ENCODE peak calls at places on chromosome 9, in five cellular contexts. Z is A549, A is IMR-90, I is Caco-2, V is AG04449. W is an unnamed sample.
A peak's percentile ranks its signal among the peaks of the same experiment; 100 is the strongest.

GRCh38 chr9:79623799-79624721 is 52.3 kb downstream of the TLE4 start:
- DNase-seq in I (peak; percentile 23), V (no peak), Z (peak; percentile 49), A (no peak), W (peak; percentile 17)

GRCh38 chr9:37859043-37859442 is 44.9 kb downstream of the SLC25A51 start:
- DNase-seq in Z (peak; percentile 25), V (no peak), I (no peak), A (peak; percentile 33), W (peak; percentile 28)

GRCh38 chr9:81619353-81620008 is 69.9 kb downstream of the TLE1 start:
- DNase-seq in I (no peak), V (peak; percentile 67), A (peak; percentile 98), Z (no peak), W (peak; percentile 87)

GRCh38 chr9:68653141-68653595 is 51.9 kb upstream of the PIP5K1B start:
- DNase-seq in Z (no peak), A (no peak), I (no peak), V (no peak), W (no peak)

GRCh38 chr9:72276429-72276828 is 88.6 kb downstream of the ZFAND5 start:
- DNase-seq in I (no peak), A (no peak), V (no peak), Z (no peak), W (no peak)

GRCh38 chr9:6417186-6417585 is 4.2 kb downstream of the UHRF2 start:
- DNase-seq in I (no peak), V (no peak), A (peak; percentile 28), Z (no peak), W (peak; percentile 39)

GRCh38 chr9:115633099-115633498 is 515.1 kb upstream of the TNC start:
- DNase-seq in Z (no peak), A (peak; percentile 33), I (no peak), V (no peak), W (no peak)

GRCh38 chr9:116087246-116087645 is 66.3 kb upstream of the PAPPA start:
- DNase-seq in V (no peak), A (peak; percentile 86), Z (peak; percentile 71), I (no peak), W (peak; percentile 95)

GRCh38 chr9:98263080-98263479 is 7.6 kb upstream of the TBC1D2 start:
- DNase-seq in A (no peak), V (no peak), Z (no peak), I (no peak), W (no peak)

DNA sequence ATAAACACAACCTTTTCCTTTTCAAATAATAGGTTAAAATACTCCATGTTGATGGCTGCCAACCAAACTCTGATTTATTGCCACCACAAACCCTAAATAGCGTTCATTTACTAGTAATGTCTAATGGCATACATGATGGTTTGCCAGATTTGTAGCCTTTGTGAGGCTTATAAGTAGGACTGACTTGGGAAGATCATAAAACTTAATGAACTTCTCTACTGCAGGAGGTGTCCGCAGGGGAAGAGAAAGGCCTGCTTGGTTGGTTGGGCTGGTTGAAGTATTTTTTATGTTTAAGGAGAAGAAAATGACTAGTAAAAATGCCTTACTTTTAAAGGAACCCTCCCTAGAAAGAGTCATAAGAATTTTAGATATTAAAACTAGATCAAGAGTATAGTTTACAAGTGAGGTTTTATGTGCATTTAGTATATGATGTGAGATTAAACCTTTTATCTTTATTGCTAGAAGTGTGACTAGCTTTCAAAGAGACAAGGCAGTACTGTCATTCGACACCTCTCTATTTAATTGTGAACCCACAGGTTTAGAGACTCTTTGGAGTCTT is 5.0 kb downstream of the PBX3 start:
- DNase-seq in A (no peak), Z (no peak), V (no peak), I (no peak), W (no peak)
- H3K4me3 ChIP-seq in A (no peak overlapping the region), Z (no peak overlapping the region), V (no peak overlapping the region), I (no peak overlapping the region), W (no peak overlapping the region)

GRCh38 chr9:136942881-136943230 is 1.7 kb downstream of the FBXW5 start:
- DNase-seq in V (no peak), I (peak; percentile 42), Z (no peak), A (no peak), W (no peak)
- H3K4me3 ChIP-seq in V (peak overlapping the region; percentile 81), I (peak overlapping the region; percentile 59), Z (peak overlapping the region; percentile 78), A (no peak overlapping the region), W (peak overlapping the region; percentile 84)

GRCh38 chr9:117643288-117643654 is 60.9 kb upstream of the TLR4 start:
- DNase-seq in I (no peak), Z (no peak), A (no peak), V (no peak), W (no peak)
- H3K4me3 ChIP-seq in I (no peak overlapping the region), Z (no peak overlapping the region), A (no peak overlapping the region), V (no peak overlapping the region), W (no peak overlapping the region)

DNA sequence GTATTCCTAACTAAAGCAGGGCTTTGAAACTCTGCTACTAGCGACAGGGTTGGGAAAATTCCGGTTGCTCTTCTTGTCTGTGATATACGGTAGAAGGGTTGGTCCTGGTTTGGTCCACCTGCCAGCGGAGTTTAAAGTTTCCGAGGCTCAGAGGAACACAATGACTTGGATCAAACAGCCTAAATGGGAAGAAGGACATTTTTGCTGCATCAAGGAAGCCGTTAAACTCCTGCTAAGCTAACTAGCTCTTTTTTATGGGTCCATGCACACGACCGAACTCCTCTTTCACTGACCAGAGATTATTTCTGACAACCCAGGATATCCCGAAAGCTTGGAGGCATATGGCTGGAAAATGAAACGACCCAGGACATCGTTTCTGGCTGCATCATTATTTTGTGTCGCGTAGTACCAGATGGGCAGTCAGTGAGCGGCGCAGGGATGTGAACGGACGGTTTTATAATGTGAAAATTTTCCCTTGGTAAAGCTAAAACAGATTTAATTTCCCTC is at the start of gene LURAP1L:
- DNase-seq in Z (peak; percentile 86), I (peak; percentile 22), V (no peak), A (peak; percentile 83), W (peak; percentile 85)
- H3K4me3 ChIP-seq in Z (peak within 1 kb of the TSS; percentile 67), I (peak within 1 kb of the TSS; percentile 49), V (peak within 1 kb of the TSS; percentile 85), A (peak within 1 kb of the TSS; percentile 91), W (peak within 1 kb of the TSS; percentile 92)

GRCh38 chr9:96163141-96163540 is 138.8 kb downstream of the HSD17B3 start:
- DNase-seq in Z (no peak), A (no peak), V (no peak), I (no peak), W (no peak)
- H3K4me3 ChIP-seq in Z (no peak overlapping the region), A (no peak overlapping the region), V (no peak overlapping the region), I (no peak overlapping the region), W (no peak overlapping the region)

GRCh38 chr9:100489836-100490235 is 16.9 kb downstream of the TMEFF1 start:
- DNase-seq in A (no peak), V (no peak), I (no peak), Z (no peak), W (no peak)
- H3K4me3 ChIP-seq in A (no peak overlapping the region), V (no peak overlapping the region), I (no peak overlapping the region), Z (no peak overlapping the region), W (no peak overlapping the region)

GRCh38 chr9:95738438-95738837 is 137.1 kb upstream of the ERCC6L2 start:
- DNase-seq in V (no peak), Z (no peak), I (no peak), A (no peak), W (no peak)

GRCh38 chr9:95741631-95742030 is 133.9 kb upstream of the ERCC6L2 start:
- DNase-seq in Z (no peak), A (no peak), I (no peak), V (no peak), W (no peak)

GRCh38 chr9:95742821-95743220 is 132.7 kb upstream of the ERCC6L2 start:
- DNase-seq in I (no peak), A (no peak), V (no peak), Z (no peak), W (no peak)

GRCh38 chr9:95736891-95737522 is 138.5 kb upstream of the ERCC6L2 start:
- DNase-seq in Z (no peak), V (no peak), A (no peak), I (no peak), W (no peak)

DNA sequence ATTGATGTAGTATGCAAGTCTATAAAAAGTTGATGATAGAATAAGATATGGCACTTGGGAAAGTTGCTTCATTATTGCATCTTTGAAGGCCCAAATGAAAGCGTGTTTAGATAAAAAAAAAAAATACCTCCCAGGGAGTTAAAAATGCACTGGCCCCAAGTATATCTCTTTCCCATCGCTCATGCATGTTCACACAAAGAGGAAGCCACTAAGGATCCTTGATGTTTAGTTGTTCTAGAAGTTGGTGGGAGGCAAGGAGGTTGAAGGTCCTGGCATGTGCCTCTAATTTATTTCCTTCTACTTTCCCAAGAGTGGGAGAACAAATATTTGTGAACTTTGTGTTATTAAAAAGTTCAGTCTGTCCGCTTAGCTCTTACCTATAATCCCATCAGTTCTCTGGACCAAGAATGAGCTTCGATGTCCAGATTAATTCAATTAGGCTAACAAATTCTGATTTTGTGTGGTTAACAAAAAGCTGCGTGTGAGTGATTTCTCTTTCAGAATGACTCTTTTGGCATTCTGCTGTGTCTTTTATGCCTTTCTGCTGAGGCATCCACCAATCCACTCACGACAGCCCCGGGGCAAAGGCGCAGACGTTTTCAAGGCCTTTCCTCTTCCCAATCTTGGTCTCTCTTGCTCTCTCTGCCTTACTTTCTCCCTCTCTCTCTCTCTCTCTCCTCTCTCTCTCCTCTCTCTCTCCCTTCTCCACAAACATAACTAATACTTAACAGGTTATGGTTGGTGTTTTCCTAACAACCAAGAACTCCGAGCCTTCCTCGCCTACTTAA is 135.1 kb upstream of the ERCC6L2 start:
- DNase-seq in A (no peak), V (no peak), I (no peak), Z (no peak), W (no peak)
- H3K4me3 ChIP-seq in A (no peak overlapping the region), V (no peak overlapping the region), I (no peak overlapping the region), Z (no peak overlapping the region), W (no peak overlapping the region)

DNA sequence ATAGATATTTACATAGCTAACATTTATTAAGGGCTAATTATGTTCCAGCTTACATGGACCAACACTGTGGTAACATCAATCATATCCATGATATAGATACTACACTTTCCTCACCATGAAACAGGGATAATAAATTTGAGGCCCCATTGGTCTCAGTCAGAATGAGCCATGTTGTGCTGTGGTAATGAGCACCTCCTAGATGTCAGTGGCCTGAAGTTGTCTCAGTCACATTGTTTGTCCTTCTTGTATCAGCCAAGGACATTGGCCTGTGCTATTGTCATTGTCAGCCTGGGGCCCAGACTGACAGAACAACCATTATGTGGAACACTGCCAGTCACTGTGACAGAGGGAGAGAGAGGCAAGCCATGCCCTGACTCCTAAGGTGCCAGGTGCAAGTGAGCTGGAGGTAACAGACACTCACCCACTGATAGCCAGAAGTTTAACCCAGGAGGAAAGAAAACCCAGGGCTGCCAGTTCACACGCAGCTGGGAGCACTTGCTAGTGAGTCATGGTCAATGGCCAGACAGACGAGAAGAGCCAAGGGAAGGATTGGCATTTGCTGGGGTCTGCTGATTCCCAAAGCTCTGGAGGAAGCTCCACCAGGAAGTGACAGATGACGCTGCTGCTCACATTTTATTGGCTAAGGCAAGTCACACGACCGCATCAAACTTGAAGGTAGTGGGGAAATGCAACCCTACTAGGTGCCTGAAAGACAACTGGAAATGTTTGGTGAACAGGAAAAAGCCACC is 224.2 kb downstream of the MELK start:
- DNase-seq in A (no peak), I (no peak), Z (no peak), V (no peak), W (no peak)
- H3K4me3 ChIP-seq in A (no peak overlapping the region), I (no peak overlapping the region), Z (no peak overlapping the region), V (no peak overlapping the region), W (no peak overlapping the region)